ENCODE peak calls at places on chromosomes 6 and 20, in four cellular contexts. G, L, Z and T are unnamed samples.

GRCh38 chr6:128280960-128281359 is 239.4 kb downstream of the PTPRK start:
- DNase-seq in G (no peak), L (no peak), Z (no peak), T (no peak)

GRCh38 chr6:28488916-28489365 is 26.7 kb downstream of the GPX6 start:
- DNase-seq in Z (peak), L (no peak), G (peak), T (peak)

GRCh38 chr20:52190437-52191131 is 995 bp downstream of the ZFP64 start:
- DNase-seq in Z (peak), L (no peak), G (no peak), T (peak)

GRCh38 chr6:136148051-136148450 is 102.1 kb downstream of the MTFR2 start:
- DNase-seq in Z (no peak), G (no peak), L (no peak), T (no peak)

GRCh38 chr6:108684809-108685329 is 124.2 kb downstream of the FOXO3 start:
- DNase-seq in Z (no peak), G (peak), L (no peak), T (no peak)

GRCh38 chr20:9514461-9515210 is at the start of gene LAMP5:
- DNase-seq in Z (no peak), G (peak), L (no peak), T (no peak)

GRCh38 chr6:138371720-138372119 is 6.0 kb upstream of the SMIM28 start:
- DNase-seq in L (no peak), Z (no peak), G (peak), T (no peak)

GRCh38 chr6:44054635-44055559 is 72.4 kb downstream of the MRPL14 start:
- DNase-seq in Z (peak), L (no peak), G (peak), T (no peak)

GRCh38 chr6:170186909-170187668 is 103.8 kb downstream of the DLL1 start:
- DNase-seq in Z (no peak), G (no peak), L (no peak), T (no peak)

GRCh38 chr20:4601630-4602296 is 119.9 kb upstream of the PRND start:
- DNase-seq in G (peak), Z (peak), L (no peak), T (no peak)

GRCh38 chr6:1993049-1993448 is 252.4 kb downstream of the GMDS start:
- DNase-seq in L (no peak), Z (no peak), G (peak), T (no peak)

GRCh38 chr6:2110504-2110903 is 134.9 kb downstream of the GMDS start:
- DNase-seq in G (no peak), L (no peak), Z (no peak), T (no peak)

GRCh38 chr6:38510205-38510604 is 129.5 kb downstream of the BTBD9 start:
- DNase-seq in Z (no peak), L (no peak), G (peak), T (no peak)

GRCh38 chr6:73309534-73309783 is 44.6 kb downstream of the DPPA5 start:
- DNase-seq in L (no peak), G (no peak), Z (no peak), T (no peak)

GRCh38 chr20:44572551-44573500 is 9.6 kb upstream of the PKIG start:
- DNase-seq in L (no peak), Z (peak), G (peak), T (no peak)

GRCh38 chr6:164502838-164503237 is 806.6 kb downstream of the C6orf118 start:
- DNase-seq in L (no peak), Z (no peak), G (no peak), T (no peak)

GRCh38 chr6:7723554-7723953 is 2.3 kb upstream of the BMP6 start:
- DNase-seq in L (no peak), G (no peak), Z (no peak), T (no peak)

GRCh38 chr6:26025047-26025893 is 62.0 kb upstream of the HFE start:
- DNase-seq in L (no peak), G (peak), Z (peak), T (no peak)

GRCh38 chr20:46979603-46980241 is 85.1 kb downstream of the EYA2 start:
- DNase-seq in Z (no peak), G (no peak), L (no peak), T (peak)

GRCh38 chr20:58497911-58498310 is 17.3 kb downstream of the APCDD1L start:
- DNase-seq in L (no peak), Z (no peak), G (no peak), T (no peak)

GRCh38 chr20:47067776-47068175 is 173.1 kb downstream of the EYA2 start:
- DNase-seq in Z (no peak), L (no peak), G (no peak), T (no peak)

GRCh38 chr6:103154779-103155572 is 1704.7 kb downstream of the HACE1 start:
- DNase-seq in G (no peak), L (no peak), Z (no peak), T (no peak)

GRCh38 chr6:55016261-55016660 is 158.1 kb upstream of the HCRTR2 start:
- DNase-seq in L (no peak), Z (no peak), G (no peak), T (no peak)

GRCh38 chr6:99841297-99841696 is 152.7 kb downstream of the MCHR2 start:
- DNase-seq in Z (no peak), G (no peak), L (no peak), T (no peak)

GRCh38 chr20:7773511-7773910 is 166.7 kb downstream of the HAO1 start:
- DNase-seq in G (no peak), Z (no peak), L (no peak), T (no peak)

GRCh38 chr20:63071541-63072181 is 64.9 kb upstream of the BHLHE23 start:
- DNase-seq in L (no peak), Z (peak), G (peak), T (no peak)

GRCh38 chr20:39660251-39660650 is 698.1 kb downstream of the DHX35 start:
- DNase-seq in Z (no peak), G (peak), L (no peak), T (no peak)

GRCh38 chr6:106628658-106629102 is 618 bp downstream of the RTN4IP1 start:
- DNase-seq in G (no peak), Z (no peak), L (no peak), T (no peak)

GRCh38 chr6:42281570-42281969 is 63.9 kb upstream of the MRPS10 start:
- DNase-seq in L (peak), G (no peak), Z (no peak), T (no peak)

GRCh38 chr6:108952776-108953486 is 104.7 kb downstream of the ARMC2 start:
- DNase-seq in Z (no peak), L (no peak), G (no peak), T (no peak)

GRCh38 chr6:167450631-167451030 is 125.7 kb downstream of the TTLL2 start:
- DNase-seq in Z (no peak), G (no peak), L (no peak), T (no peak)

GRCh38 chr20:51803157-51803854 is 985 bp upstream of the SALL4 start:
- DNase-seq in G (peak), Z (no peak), L (no peak), T (no peak)

GRCh38 chr20:10513931-10514575 is 78.9 kb downstream of the SLX4IP start:
- DNase-seq in G (peak), Z (peak), L (no peak), T (no peak)